ENCODE peak calls at places on chromosomes 2 and 18, in five cellular contexts. F, L, Y, C and H are unnamed samples.

GRCh38 chr2:130829020-130829419 is 7.7 kb upstream of the ARHGEF4 start:
- DNase-seq in F (no peak), L (peak), Y (no peak), C (no peak), H (no peak)

GRCh38 chr2:31430439-31431165 is 16.1 kb upstream of the XDH start:
- DNase-seq in F (no peak), L (no peak), Y (no peak), C (no peak), H (no peak)

GRCh38 chr2:127107622-127107999 is 657 bp upstream of the BIN1 start:
- DNase-seq in F (no peak), L (no peak), Y (no peak), C (no peak), H (peak)

GRCh38 chr2:42809131-42809875 is 16.9 kb upstream of the HAAO start:
- DNase-seq in F (no peak), L (peak), Y (no peak), C (no peak), H (peak)

GRCh38 chr2:26618611-26619010 is 22.6 kb downstream of the CIB4 start:
- DNase-seq in F (no peak), L (no peak), Y (no peak), C (no peak), H (no peak)

GRCh38 chr18:27605107-27605834 is 420.2 kb upstream of the CHST9 start:
- DNase-seq in F (peak), L (peak), Y (peak), C (peak), H (peak)

GRCh38 chr2:113977660-113978523 is 88.0 kb downstream of the ACTR3 start:
- DNase-seq in F (peak), L (peak), Y (no peak), C (peak), H (no peak)

GRCh38 chr2:24382363-24383021 is 22.2 kb upstream of the ITSN2 start:
- DNase-seq in F (peak), L (peak), Y (peak), C (peak), H (peak)

DNA sequence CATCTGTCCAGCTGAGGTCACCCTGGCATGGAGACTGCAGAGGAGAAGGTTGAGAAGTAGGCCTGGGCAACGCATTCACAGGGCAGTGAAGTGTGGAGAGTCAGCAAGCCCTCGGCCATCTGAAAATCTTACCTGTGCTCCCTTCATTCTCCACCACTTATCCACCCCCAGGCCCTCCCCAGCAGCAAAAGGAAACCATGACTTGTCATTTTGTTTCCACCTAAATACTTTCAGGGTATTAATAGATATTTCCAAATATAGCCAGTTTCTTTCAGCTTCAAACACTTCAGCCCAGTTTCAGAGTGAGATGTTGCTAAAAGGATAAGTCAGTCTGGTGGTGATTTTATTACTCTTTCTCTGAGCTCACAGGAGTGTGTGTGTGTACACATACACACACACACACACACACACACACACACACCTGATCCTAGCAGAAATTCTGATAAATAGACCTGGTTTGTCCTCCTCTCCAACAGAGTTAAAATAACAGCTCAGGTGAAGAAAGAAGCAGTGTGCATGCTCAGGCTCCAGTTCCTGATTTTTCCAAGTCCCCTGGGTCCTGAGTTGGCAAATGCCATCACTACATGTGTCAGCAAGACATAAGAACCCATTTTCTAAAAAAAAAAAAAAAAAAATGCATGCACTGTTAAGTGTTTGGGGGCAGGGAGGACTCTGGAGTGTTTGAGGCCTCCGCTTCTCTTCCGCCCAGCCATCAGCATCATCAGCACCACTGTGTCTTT is 82.8 kb downstream of the LOXHD1 start:
- DNase-seq in F (no peak), L (no peak), Y (no peak), C (no peak), H (no peak)
- H3K4me3 ChIP-seq in F (no peak), L (no peak), Y (no peak), C (no peak), H (no peak)

DNA sequence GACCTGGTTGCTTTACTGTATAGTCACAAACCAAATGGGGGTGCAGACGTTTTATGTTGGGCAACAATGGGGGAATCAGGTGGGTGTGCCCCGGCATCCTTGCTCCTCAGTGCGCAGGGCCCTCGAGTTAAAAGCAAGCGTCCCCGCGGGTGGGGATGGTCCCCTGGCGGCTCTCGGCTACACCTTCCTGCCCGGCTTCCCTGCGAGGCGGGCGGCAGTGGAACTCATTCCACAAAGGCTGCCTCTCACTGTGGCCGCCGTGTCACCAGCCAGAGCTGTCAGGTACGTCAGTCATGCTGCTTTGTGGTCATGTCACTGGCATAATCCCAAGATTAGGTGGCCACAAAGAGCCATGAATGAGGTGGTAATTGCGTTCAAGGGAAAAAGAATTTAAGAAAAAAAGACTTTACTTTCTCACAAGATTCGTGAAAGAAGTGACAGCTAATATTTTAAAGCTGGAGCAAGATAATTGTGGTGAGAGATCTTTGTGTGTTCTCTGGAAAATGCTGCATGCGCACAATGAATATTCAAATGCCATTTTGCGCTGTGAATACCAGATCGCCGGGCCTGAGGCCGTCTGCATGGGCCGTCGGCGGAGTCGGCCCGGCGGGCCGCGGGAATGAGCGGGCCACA is 82.4 kb upstream of the LDLRAD4 start:
- DNase-seq in F (no peak), L (peak), Y (no peak), C (no peak), H (peak)
- H3K4me3 ChIP-seq in F (peak), L (peak), Y (peak), C (peak), H (peak)

GRCh38 chr2:108889907-108890306 is 99.1 kb downstream of the EDAR start:
- DNase-seq in F (no peak), L (no peak), Y (no peak), C (no peak), H (no peak)

GRCh38 chr2:108898315-108899082 is 90.5 kb downstream of the EDAR start:
- DNase-seq in F (no peak), L (no peak), Y (no peak), C (no peak), H (no peak)

GRCh38 chr2:108896741-108897140 is 92.3 kb downstream of the EDAR start:
- DNase-seq in F (no peak), L (no peak), Y (no peak), C (no peak), H (no peak)

GRCh38 chr2:108893277-108893676 is 95.7 kb downstream of the EDAR start:
- DNase-seq in F (no peak), L (no peak), Y (no peak), C (no peak), H (no peak)

DNA sequence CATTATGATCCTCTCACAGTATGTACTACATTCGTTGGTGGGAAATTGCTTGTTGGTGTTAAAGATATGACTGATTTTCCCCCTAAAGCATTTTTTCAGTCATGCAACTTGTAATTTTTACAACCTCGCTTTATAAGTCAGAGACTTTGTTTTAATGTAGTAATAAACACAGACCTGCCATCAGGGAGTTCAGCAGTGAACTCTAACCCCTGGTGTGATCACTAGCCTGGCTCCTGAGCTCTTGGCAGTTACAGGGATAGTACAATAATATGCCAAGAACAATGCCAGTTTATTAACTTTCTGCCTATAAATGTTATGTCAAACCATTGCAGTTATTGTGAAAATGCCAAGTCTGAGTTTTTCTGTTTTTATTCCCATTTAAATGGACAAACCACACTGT is 93.8 kb downstream of the EDAR start:
- DNase-seq in F (no peak), L (no peak), Y (no peak), C (no peak), H (no peak)
- H3K4me3 ChIP-seq in F (no peak), L (no peak), Y (no peak), C (no peak), H (no peak)

GRCh38 chr18:57437433-57437781 is 2.2 kb downstream of the ONECUT2 start:
- DNase-seq in F (no peak), L (no peak), Y (no peak), C (no peak), H (no peak)

GRCh38 chr18:57439617-57439975 is 4.4 kb downstream of the ONECUT2 start:
- DNase-seq in F (no peak), L (no peak), Y (no peak), C (no peak), H (no peak)

GRCh38 chr18:57437782-57438668 is 2.9 kb downstream of the ONECUT2 start:
- DNase-seq in F (no peak), L (peak), Y (no peak), C (peak), H (peak)

GRCh38 chr18:57439985-57440330 is 4.8 kb downstream of the ONECUT2 start:
- DNase-seq in F (no peak), L (no peak), Y (no peak), C (no peak), H (no peak)

DNA sequence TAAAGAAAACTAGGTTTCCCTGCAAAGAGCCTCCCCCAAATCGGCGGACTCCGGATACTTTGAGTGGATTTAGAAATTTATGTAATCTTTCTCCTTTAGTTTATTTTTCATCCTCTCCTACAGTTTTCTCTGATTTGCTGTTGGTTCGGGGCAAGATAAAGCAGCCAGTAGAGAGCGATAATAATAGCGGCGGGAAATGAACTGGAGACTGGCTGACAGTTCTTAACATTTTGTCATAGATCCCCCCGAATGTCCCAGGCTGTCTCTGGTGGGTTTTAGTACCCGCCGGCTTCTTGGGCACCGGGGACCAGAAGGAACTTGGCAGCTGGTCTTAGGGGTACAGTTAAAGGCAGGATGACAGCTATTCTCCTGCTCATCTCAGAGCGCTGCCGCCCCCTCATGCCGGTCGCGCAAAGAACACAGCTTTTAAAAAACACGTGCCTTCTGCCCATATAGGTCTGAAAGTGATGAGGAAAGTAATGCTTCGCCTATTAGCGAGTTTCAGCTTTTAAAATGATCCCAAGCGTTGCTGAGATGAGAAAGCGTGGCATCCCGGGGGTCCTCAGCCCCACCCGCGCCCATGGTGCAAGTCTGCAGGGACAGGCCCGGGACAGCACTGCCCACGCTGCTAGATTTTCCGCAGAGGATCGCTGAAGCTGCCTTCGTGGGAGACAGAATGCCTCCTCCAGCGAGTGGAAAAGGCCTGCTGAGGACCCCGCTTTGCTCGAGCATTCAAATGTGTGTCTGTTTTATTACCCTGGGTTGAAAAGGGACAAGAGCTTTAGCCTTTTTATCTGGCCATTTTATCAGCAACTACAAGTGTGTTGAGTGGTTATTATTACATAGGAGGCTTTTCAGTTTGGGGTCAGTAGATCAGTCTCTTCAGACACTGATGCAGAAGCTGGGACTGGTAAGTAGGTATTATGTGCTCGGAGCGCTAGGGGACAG is 3.8 kb downstream of the ONECUT2 start:
- DNase-seq in F (no peak), L (no peak), Y (no peak), C (no peak), H (no peak)
- H3K4me3 ChIP-seq in F (no peak), L (no peak), Y (no peak), C (no peak), H (no peak)

DNA sequence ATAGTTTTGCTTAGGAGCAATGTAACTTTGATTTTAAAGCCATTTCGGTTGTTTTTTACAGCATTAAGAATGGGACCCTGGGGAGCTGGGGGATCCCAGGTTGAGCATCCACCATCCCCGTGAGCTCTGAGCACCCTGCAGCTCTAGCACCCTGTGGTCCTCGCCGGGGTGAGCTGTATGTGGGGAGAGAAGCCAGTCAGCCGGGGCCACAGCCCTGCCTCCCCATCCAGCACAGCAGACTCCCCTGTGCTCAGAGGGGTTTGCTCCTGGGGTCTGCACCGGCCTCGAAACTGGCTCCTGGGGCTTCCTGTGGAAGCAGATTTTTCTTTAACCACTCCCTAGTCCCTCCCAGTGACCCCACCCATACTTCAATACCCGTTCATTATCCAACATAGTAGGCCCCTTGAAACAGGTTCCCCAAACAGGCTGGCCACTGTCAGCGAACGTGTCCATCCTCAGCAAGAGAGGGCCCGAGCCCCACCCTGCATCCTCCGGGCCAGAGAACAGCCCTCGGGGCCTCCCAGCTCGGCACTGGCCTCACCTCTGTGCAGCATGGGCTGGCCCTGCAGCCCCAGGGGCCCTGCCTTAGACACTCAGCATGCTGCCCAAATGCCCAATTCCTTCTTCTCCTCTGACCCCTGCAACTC is 1.2 kb downstream of the COL6A3 start:
- DNase-seq in F (no peak), L (peak), Y (no peak), C (peak), H (no peak)
- H3K4me3 ChIP-seq in F (peak), L (peak), Y (peak), C (peak), H (peak)

GRCh38 chr2:191959209-191959608 is 112.3 kb upstream of the CAVIN2 start:
- DNase-seq in F (no peak), L (no peak), Y (no peak), C (no peak), H (no peak)
- H3K4me3 ChIP-seq in F (no peak), L (no peak), Y (no peak), C (no peak), H (no peak)

GRCh38 chr2:197838589-197838988 is 34.2 kb downstream of the PLCL1 start:
- DNase-seq in F (no peak), L (peak), Y (no peak), C (no peak), H (no peak)
- H3K4me3 ChIP-seq in F (peak), L (no peak), Y (peak), C (peak), H (no peak)